ENCODE peak calls at places on chromosomes 6 and 20, in ten cellular contexts. One of them, this sample, is unnamed.

GRCh38 chr6:111818539-111819226 is 54.6 kb downstream of the FYN start:
- DNase-seq in occipital lobe: no peak
- DNase-seq in glutamatergic neuron: no peak
- DNase-seq in left kidney: peak
- DNase-seq in left ventricle myocardium inferior: no peak
- DNase-seq in NCI-H2029 treated with DMSO at 0.1 percent for 48 hours: no peak
- DNase-seq in mucosa of descending colon: no peak
- DNase-seq in hypothalamus: no peak
- DNase-seq in HEK293T: no peak
- DNase-seq in germinal center: no peak
- DNase-seq in this sample: no peak

GRCh38 chr20:51656726-51657260 is 111.4 kb downstream of the ATP9A start:
- DNase-seq in mucosa of descending colon: no peak
- DNase-seq in left kidney: peak
- DNase-seq in germinal center: no peak
- DNase-seq in occipital lobe: no peak
- DNase-seq in NCI-H2029 treated with DMSO at 0.1 percent for 48 hours: no peak
- DNase-seq in HEK293T: no peak
- DNase-seq in left ventricle myocardium inferior: no peak
- DNase-seq in glutamatergic neuron: no peak
- DNase-seq in hypothalamus: no peak
- DNase-seq in this sample: no peak

GRCh38 chr6:43776115-43776798 is 6.2 kb downstream of the VEGFA start:
- DNase-seq in mucosa of descending colon: no peak
- DNase-seq in left kidney: no peak
- DNase-seq in HEK293T: no peak
- DNase-seq in NCI-H2029 treated with DMSO at 0.1 percent for 48 hours: no peak
- DNase-seq in germinal center: peak
- DNase-seq in hypothalamus: no peak
- DNase-seq in occipital lobe: no peak
- DNase-seq in glutamatergic neuron: no peak
- DNase-seq in left ventricle myocardium inferior: no peak
- DNase-seq in this sample: no peak

GRCh38 chr20:57075181-57075580 is 191.3 kb downstream of the BMP7 start:
- DNase-seq in left kidney: no peak
- DNase-seq in occipital lobe: no peak
- DNase-seq in glutamatergic neuron: no peak
- DNase-seq in germinal center: no peak
- DNase-seq in mucosa of descending colon: no peak
- DNase-seq in NCI-H2029 treated with DMSO at 0.1 percent for 48 hours: no peak
- DNase-seq in hypothalamus: no peak
- DNase-seq in left ventricle myocardium inferior: no peak
- DNase-seq in HEK293T: no peak
- DNase-seq in this sample: no peak

GRCh38 chr20:9359561-9360308 is 154.7 kb upstream of the LAMP5 start:
- DNase-seq in occipital lobe: peak
- DNase-seq in glutamatergic neuron: peak
- DNase-seq in left kidney: peak
- DNase-seq in germinal center: no peak
- DNase-seq in hypothalamus: no peak
- DNase-seq in HEK293T: peak
- DNase-seq in mucosa of descending colon: peak
- DNase-seq in NCI-H2029 treated with DMSO at 0.1 percent for 48 hours: peak
- DNase-seq in left ventricle myocardium inferior: no peak
- DNase-seq in this sample: peak

GRCh38 chr6:130993292-130993765 is 69.7 kb downstream of the EPB41L2 start:
- DNase-seq in left ventricle myocardium inferior: no peak
- DNase-seq in HEK293T: no peak
- DNase-seq in mucosa of descending colon: peak
- DNase-seq in germinal center: no peak
- DNase-seq in glutamatergic neuron: no peak
- DNase-seq in hypothalamus: no peak
- DNase-seq in left kidney: no peak
- DNase-seq in occipital lobe: no peak
- DNase-seq in NCI-H2029 treated with DMSO at 0.1 percent for 48 hours: no peak
- DNase-seq in this sample: peak

GRCh38 chr20:6232436-6232835 is 109.6 kb upstream of the FERMT1 start:
- DNase-seq in left kidney: no peak
- DNase-seq in HEK293T: no peak
- DNase-seq in germinal center: no peak
- DNase-seq in occipital lobe: no peak
- DNase-seq in NCI-H2029 treated with DMSO at 0.1 percent for 48 hours: no peak
- DNase-seq in hypothalamus: no peak
- DNase-seq in left ventricle myocardium inferior: no peak
- DNase-seq in mucosa of descending colon: no peak
- DNase-seq in glutamatergic neuron: no peak
- DNase-seq in this sample: no peak

GRCh38 chr6:12353731-12354130 is 63.6 kb downstream of the EDN1 start:
- DNase-seq in glutamatergic neuron: no peak
- DNase-seq in left ventricle myocardium inferior: no peak
- DNase-seq in occipital lobe: no peak
- DNase-seq in mucosa of descending colon: no peak
- DNase-seq in germinal center: no peak
- DNase-seq in NCI-H2029 treated with DMSO at 0.1 percent for 48 hours: no peak
- DNase-seq in hypothalamus: no peak
- DNase-seq in left kidney: no peak
- DNase-seq in HEK293T: no peak
- DNase-seq in this sample: no peak

GRCh38 chr6:27280064-27280539 is 32.0 kb downstream of the POM121L2 start:
- DNase-seq in HEK293T: peak
- DNase-seq in glutamatergic neuron: peak
- DNase-seq in left ventricle myocardium inferior: no peak
- DNase-seq in occipital lobe: no peak
- DNase-seq in NCI-H2029 treated with DMSO at 0.1 percent for 48 hours: no peak
- DNase-seq in germinal center: no peak
- DNase-seq in left kidney: peak
- DNase-seq in hypothalamus: no peak
- DNase-seq in mucosa of descending colon: no peak
- DNase-seq in this sample: peak

GRCh38 chr6:148128014-148128730 is 214.5 kb upstream of the SASH1 start:
- DNase-seq in occipital lobe: no peak
- DNase-seq in left ventricle myocardium inferior: no peak
- DNase-seq in germinal center: no peak
- DNase-seq in glutamatergic neuron: no peak
- DNase-seq in hypothalamus: no peak
- DNase-seq in HEK293T: no peak
- DNase-seq in mucosa of descending colon: no peak
- DNase-seq in NCI-H2029 treated with DMSO at 0.1 percent for 48 hours: no peak
- DNase-seq in left kidney: no peak
- DNase-seq in this sample: no peak

GRCh38 chr6:6724319-6725119 is 136.0 kb downstream of the LY86 start:
- DNase-seq in germinal center: peak
- DNase-seq in occipital lobe: peak
- DNase-seq in NCI-H2029 treated with DMSO at 0.1 percent for 48 hours: peak
- DNase-seq in glutamatergic neuron: peak
- DNase-seq in left ventricle myocardium inferior: peak
- DNase-seq in hypothalamus: no peak
- DNase-seq in HEK293T: peak
- DNase-seq in mucosa of descending colon: peak
- DNase-seq in left kidney: peak
- DNase-seq in this sample: peak

GRCh38 chr20:8213831-8214587 is 81.9 kb downstream of the PLCB1 start:
- DNase-seq in occipital lobe: no peak
- DNase-seq in left kidney: no peak
- DNase-seq in HEK293T: no peak
- DNase-seq in hypothalamus: no peak
- DNase-seq in germinal center: no peak
- DNase-seq in mucosa of descending colon: no peak
- DNase-seq in left ventricle myocardium inferior: no peak
- DNase-seq in glutamatergic neuron: no peak
- DNase-seq in NCI-H2029 treated with DMSO at 0.1 percent for 48 hours: no peak
- DNase-seq in this sample: no peak

GRCh38 chr6:133906050-133906449 is 17.1 kb downstream of the TCF21 start:
- DNase-seq in left ventricle myocardium inferior: no peak
- DNase-seq in HEK293T: no peak
- DNase-seq in hypothalamus: no peak
- DNase-seq in NCI-H2029 treated with DMSO at 0.1 percent for 48 hours: no peak
- DNase-seq in germinal center: no peak
- DNase-seq in left kidney: no peak
- DNase-seq in mucosa of descending colon: no peak
- DNase-seq in occipital lobe: no peak
- DNase-seq in glutamatergic neuron: no peak
- DNase-seq in this sample: no peak

This sample was measured in mesendoderm.